ENCODE peak calls at places on chromosomes 6 and 20, in nine cellular contexts. Y, Z, T, X, U, Q, B, L and P are unnamed samples.

GRCh38 chr6:81486234-81486633 is 266.2 kb downstream of the TENT5A start:
- DNase-seq in U (no peak), Z (no peak), L (no peak), X (no peak), T (no peak), B (no peak), Y (no peak), Q (no peak), P (no peak)

GRCh38 chr20:8837396-8837795 is 231.5 kb upstream of the PLCB4 start:
- DNase-seq in Y (no peak), T (no peak), Q (no peak), B (no peak), L (no peak), U (no peak), X (peak; percentile 67), Z (no peak), P (no peak)

GRCh38 chr20:63940472-63941266 is 15.5 kb downstream of the UCKL1 start:
- DNase-seq in L (no peak), B (peak; percentile 31), Z (no peak), Y (no peak), X (no peak), T (no peak), U (no peak), Q (no peak), P (no peak)

GRCh38 chr6:49744259-49744658 is at the start of gene CRISP3:
- DNase-seq in T (no peak), L (no peak), Q (no peak), B (no peak), U (no peak), Y (no peak), X (no peak), Z (no peak), P (no peak)

GRCh38 chr6:71727632-71728294 is 158.6 kb upstream of the RIMS1 start:
- DNase-seq in T (no peak), U (no peak), Y (no peak), Q (no peak), X (no peak), L (no peak), B (no peak), Z (no peak), P (no peak)

GRCh38 chr6:35678814-35679213 is 9.9 kb downstream of the FKBP5 start:
- DNase-seq in L (no peak), B (no peak), Y (no peak), T (no peak), Q (no peak), X (no peak), Z (no peak), U (no peak), P (no peak)

GRCh38 chr6:4368649-4369048 is 233.3 kb upstream of the ECI2 start:
- DNase-seq in L (no peak), T (no peak), Q (no peak), X (no peak), Y (no peak), B (no peak), Z (no peak), U (no peak), P (no peak)

GRCh38 chr6:144012534-144012933 is 4.5 kb upstream of the PLAGL1 start:
- DNase-seq in U (no peak), X (no peak), T (no peak), Z (no peak), Y (no peak), B (no peak), Q (no peak), L (no peak), P (no peak)